ENCODE peak calls at places on chromosomes 16 and 17, in six cellular contexts. G is OCI-LY7, X is HFF-Myc, R is psoas muscle, B is PC-3, S is tibial artery. Z is an unnamed sample.

GRCh38 chr17:8469964-8470363 is 34.3 kb downstream of the NDEL1 start:
- DNase-seq in G (no peak), B (no peak), R (no peak), S (no peak), X (no peak), Z (no peak)

GRCh38 chr16:80938035-80938927 is 68.4 kb downstream of the CMC2 start:
- DNase-seq in R (peak; percentile 63), X (peak; percentile 98), B (peak; percentile 53), S (peak; percentile 58), G (no peak), Z (peak; percentile 91)

GRCh38 chr17:54172654-54173316 is 350.1 kb downstream of the KIF2B start:
- DNase-seq in X (no peak), G (peak; percentile 3), R (no peak), S (no peak), B (peak; percentile 60), Z (no peak)

GRCh38 chr16:24645739-24646645 is 83.5 kb upstream of the TNRC6A start:
- DNase-seq in X (peak; percentile 99), B (peak; percentile 98), R (no peak), S (no peak), G (no peak), Z (peak; percentile 97)

GRCh38 chr16:2824626-2825025 is 5.5 kb upstream of the ZG16B start:
- DNase-seq in B (no peak), X (no peak), G (no peak), R (peak; percentile 40), S (peak; percentile 7), Z (no peak)

GRCh38 chr17:44878627-44879221 is 20.5 kb downstream of the EFTUD2 start:
- DNase-seq in X (no peak), B (peak; percentile 65), S (no peak), G (peak; percentile 50), R (no peak), Z (no peak)

GRCh38 chr17:78862073-78863023 is 21.7 kb upstream of the USP36 start:
- DNase-seq in S (peak; percentile 96), G (no peak), R (peak; percentile 89), X (peak; percentile 95), B (peak; percentile 98), Z (peak; percentile 90)

GRCh38 chr16:68839831-68840230 is 3.5 kb upstream of the TANGO6 start:
- DNase-seq in R (no peak), X (no peak), S (no peak), G (no peak), B (no peak), Z (no peak)

GRCh38 chr16:9316008-9316407 is 224.6 kb downstream of the HAPSTR1 start:
- DNase-seq in B (no peak), X (no peak), S (no peak), R (no peak), G (no peak), Z (no peak)

GRCh38 chr17:6699997-6700947 is 12.9 kb downstream of the SLC13A5 start:
- DNase-seq in B (no peak), X (no peak), G (no peak), R (no peak), S (no peak), Z (no peak)

GRCh38 chr17:35210741-35211140 is 16.5 kb upstream of the SLC35G3 start:
- DNase-seq in S (no peak), G (no peak), B (no peak), R (no peak), X (no peak), Z (no peak)

GRCh38 chr17:70434536-70435490 is 265.5 kb downstream of the KCNJ2 start:
- DNase-seq in B (no peak), G (no peak), R (no peak), S (no peak), X (no peak), Z (no peak)

GRCh38 chr17:15342460-15342859 is 1.1 kb upstream of the TEKT3 start:
- DNase-seq in G (no peak), B (peak; percentile 41), S (no peak), R (no peak), X (no peak), Z (no peak)

GRCh38 chr16:82603784-82604411 is 22.9 kb upstream of the CDH13 start:
- DNase-seq in X (no peak), R (peak; percentile 69), S (peak; percentile 39), B (peak; percentile 47), G (peak; percentile 5), Z (peak; percentile 16)

GRCh38 chr16:68383858-68384257 is 64.5 kb downstream of the SMPD3 start:
- DNase-seq in G (no peak), R (no peak), S (no peak), B (no peak), X (no peak), Z (no peak)

GRCh38 chr17:72657467-72658317 is 434.8 kb downstream of the SLC39A11 start:
- DNase-seq in B (peak; percentile 84), X (no peak), G (no peak), R (no peak), S (no peak), Z (no peak)

GRCh38 chr16:89363621-89364393 is 126.6 kb downstream of the ANKRD11 start:
- DNase-seq in B (peak; percentile 59), S (no peak), X (peak; percentile 61), R (peak; percentile 54), G (no peak), Z (no peak)

GRCh38 chr16:86292171-86292775 is 218.1 kb upstream of the FOXF1 start:
- DNase-seq in G (no peak), R (no peak), B (no peak), X (no peak), S (no peak), Z (no peak)

GRCh38 chr16:28836761-28837064 is 9.4 kb downstream of the TUFM start:
- DNase-seq in B (no peak), G (no peak), X (no peak), S (no peak), R (no peak), Z (no peak)

GRCh38 chr17:44904001-44904984 is 5.0 kb upstream of the EFTUD2 start:
- DNase-seq in G (no peak), S (no peak), R (no peak), B (no peak), X (no peak), Z (no peak)

GRCh38 chr16:86243123-86243473 is 267.2 kb upstream of the FOXF1 start:
- DNase-seq in X (no peak), S (no peak), G (no peak), R (no peak), B (no peak), Z (no peak)

GRCh38 chr17:72719582-72720493 is 372.6 kb downstream of the SLC39A11 start:
- DNase-seq in X (no peak), G (no peak), S (no peak), R (no peak), B (no peak), Z (no peak)

GRCh38 chr17:79306688-79307323 is 232.2 kb downstream of the ENGASE start:
- DNase-seq in R (peak; percentile 90), X (no peak), G (peak; percentile 91), S (no peak), B (peak; percentile 30), Z (no peak)

GRCh38 chr16:9428355-9429005 is 337.0 kb downstream of the HAPSTR1 start:
- DNase-seq in R (no peak), B (no peak), S (no peak), X (no peak), G (no peak), Z (no peak)

GRCh38 chr17:2403044-2403443 is 2.2 kb upstream of the MNT start:
- DNase-seq in G (no peak), R (peak; percentile 10), S (no peak), X (no peak), B (no peak), Z (no peak)
- H3K4me3 ChIP-seq in G (no peak overlapping the region), R (no peak overlapping the region), S (peak overlapping the region; percentile 65), X (no peak overlapping the region), B (no peak overlapping the region), Z (no peak overlapping the region)

GRCh38 chr16:58301052-58301451 is 6.2 kb upstream of the PRSS54 start:
- DNase-seq in G (no peak), R (no peak), B (no peak), S (no peak), X (no peak), Z (no peak)

DNA sequence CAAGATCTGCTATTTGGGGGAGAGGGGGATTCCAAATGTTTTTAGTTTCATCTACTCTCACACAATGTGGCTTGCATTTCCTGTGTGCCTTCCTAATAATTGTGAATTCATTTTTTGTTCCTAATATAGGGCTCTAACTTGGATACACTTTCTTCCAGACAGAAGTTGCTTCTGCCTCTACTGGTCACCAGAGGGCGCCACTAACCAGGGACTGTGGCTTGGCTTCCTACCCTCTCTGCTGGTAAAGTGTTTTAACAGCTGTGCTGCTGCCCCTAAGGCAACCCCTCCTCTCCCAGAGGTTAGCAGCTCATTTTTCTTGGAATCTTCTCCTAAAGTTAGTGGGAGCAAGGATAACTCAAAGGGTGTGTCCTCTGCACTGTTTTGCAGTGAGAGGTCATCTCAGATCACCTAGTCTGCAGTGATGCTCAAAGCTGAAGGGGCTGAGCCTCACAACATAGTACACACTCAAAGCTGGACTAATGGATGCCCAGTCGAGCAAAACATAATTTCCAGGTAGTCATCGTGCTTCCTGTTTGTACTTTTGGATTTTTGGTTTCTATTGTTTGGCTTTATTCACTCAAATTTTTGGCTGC is 5.0 kb upstream of the PRSS54 start:
- DNase-seq in R (no peak), B (peak; percentile 52), S (no peak), X (no peak), G (peak; percentile 56), Z (no peak)
- TF ChIP-seq CTCF in R (peak; percentile 40), B (peak; percentile 80), S (no peak), X (peak; percentile 79), G (peak; percentile 96), Z (peak; percentile 63)

DNA sequence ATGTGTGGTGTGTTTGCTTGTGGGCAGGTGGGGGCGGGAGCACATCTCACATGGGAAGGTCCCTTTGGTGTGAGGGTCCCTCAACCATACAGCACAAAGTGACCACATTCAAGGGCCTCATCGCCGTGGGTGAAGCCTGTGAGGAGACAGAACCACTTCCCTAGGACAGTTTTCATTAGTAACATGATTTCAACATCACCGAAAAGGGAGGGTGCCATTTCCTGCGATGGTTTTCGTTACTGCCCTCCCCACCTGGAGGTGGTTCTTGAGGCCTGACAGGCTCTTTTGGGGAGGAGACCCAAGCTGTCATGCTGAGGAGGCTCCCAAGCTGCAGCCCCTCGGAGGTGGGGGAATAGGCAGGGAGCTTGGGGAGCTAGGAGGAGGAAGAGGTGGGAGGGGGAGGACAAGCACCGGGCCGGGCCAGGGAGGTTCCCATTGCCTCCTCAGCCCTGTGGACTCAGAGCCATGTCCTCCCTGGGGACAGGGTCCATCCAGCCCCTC is 9.5 kb downstream of the CD300LB start:
- DNase-seq in B (no peak), X (no peak), R (no peak), G (no peak), S (no peak), Z (no peak)
- H3K4me3 ChIP-seq in B (no peak overlapping the region), X (no peak overlapping the region), R (no peak overlapping the region), G (no peak overlapping the region), S (no peak overlapping the region), Z (no peak overlapping the region)

DNA sequence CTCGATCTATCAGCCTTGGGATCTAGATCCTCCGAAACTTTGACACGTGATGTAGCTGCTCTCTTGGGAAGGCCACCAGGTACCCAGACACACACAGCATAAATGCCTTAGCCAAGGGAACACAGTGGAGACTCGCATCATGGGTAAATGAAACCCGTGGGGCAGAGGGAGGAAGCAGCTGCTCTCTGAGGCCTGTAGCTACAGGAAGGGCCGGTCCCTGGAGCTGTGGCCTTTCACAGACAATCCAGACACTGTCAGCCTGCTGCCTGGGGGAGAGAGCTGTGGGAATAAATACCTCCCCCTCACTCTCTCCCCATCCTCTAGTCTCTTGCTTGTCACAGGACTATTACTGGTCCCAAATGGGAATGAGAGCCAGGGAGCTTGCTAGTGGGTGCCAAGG is 351.2 kb downstream of the UTP18 start:
- DNase-seq in G (no peak), B (no peak), R (no peak), S (no peak), X (no peak), Z (no peak)
- TF ChIP-seq CTCF in G (no peak), B (no peak), R (no peak), S (no peak), X (no peak), Z (no peak)

GRCh38 chr16:10880609-10881452 is 3.8 kb downstream of the CIITA start:
- DNase-seq in X (no peak), S (no peak), G (no peak), R (no peak), B (no peak), Z (no peak)
- H3K4me3 ChIP-seq in X (no peak overlapping the region), S (no peak overlapping the region), G (peak overlapping the region; percentile 87), R (peak overlapping the region; percentile 73), B (no peak overlapping the region), Z (no peak overlapping the region)